ENCODE peak calls at places on chromosomes 16 and 17, in nine cellular contexts. Z is MM.1S, D is trophoblast cell, N is heart left ventricle, A is stomach, T is endothelial cell of umbilical vein, P is psoas muscle, U is left ventricle myocardium inferior, J is neural progenitor cell. X is an unnamed sample.

GRCh38 chr16:80989801-80990200 is 16.9 kb downstream of the CMC2 start:
- DNase-seq in A (no peak), U (no peak), T (no peak), P (no peak), J (no peak), N (no peak), D (no peak), Z (no peak), X (no peak)

GRCh38 chr17:69651921-69652320 is 237.4 kb downstream of the MAP2K6 start:
- DNase-seq in Z (no peak), T (no peak), N (no peak), D (no peak), U (no peak), A (no peak), J (no peak), P (no peak), X (no peak)

GRCh38 chr17:61821655-61822054 is 41.7 kb downstream of the BRIP1 start:
- DNase-seq in N (no peak), J (no peak), P (no peak), T (no peak), D (peak; percentile 80), U (no peak), A (no peak), Z (no peak), X (no peak)

GRCh38 chr16:58494981-58495860 is 4.7 kb upstream of the NDRG4 start:
- DNase-seq in P (no peak), N (no peak), Z (peak; percentile 98), T (peak; percentile 88), A (peak; percentile 57), D (peak; percentile 81), U (peak; percentile 69), J (peak; percentile 97), X (no peak)

GRCh38 chr17:82316651-82317393 is 586 bp downstream of the CD7 start:
- DNase-seq in U (no peak), D (no peak), N (peak; percentile 56), T (no peak), A (no peak), Z (no peak), J (no peak), P (no peak), X (no peak)

GRCh38 chr17:75250009-75250471 is 11.4 kb downstream of the GGA3 start:
- DNase-seq in J (no peak), T (peak; percentile 85), A (peak; percentile 40), N (no peak), Z (peak; percentile 82), D (peak; percentile 73), U (no peak), P (peak; percentile 51), X (no peak)

GRCh38 chr16:82630219-82630618 is 3.5 kb downstream of the CDH13 start:
- DNase-seq in Z (no peak), A (no peak), T (no peak), D (no peak), U (no peak), J (no peak), N (no peak), P (no peak), X (no peak)

GRCh38 chr17:70345061-70345460 is 175.7 kb downstream of the KCNJ2 start:
- DNase-seq in U (no peak), J (no peak), Z (peak; percentile 51), A (no peak), N (no peak), T (no peak), D (no peak), P (no peak), X (no peak)

GRCh38 chr16:68298907-68299515 is 11.7 kb downstream of the SLC7A6OS start:
- DNase-seq in Z (no peak), U (peak; percentile 68), A (peak; percentile 38), T (no peak), N (no peak), J (peak; percentile 63), P (peak; percentile 83), D (no peak), X (no peak)

GRCh38 chr17:56679148-56679766 is 85.8 kb downstream of the NOG start:
- DNase-seq in N (no peak), T (peak; percentile 54), D (peak; percentile 68), U (no peak), P (peak; percentile 32), J (peak; percentile 69), Z (peak; percentile 20), A (no peak), X (no peak)

GRCh38 chr16:89295071-89295900 is 77.8 kb downstream of the ZNF778 start:
- DNase-seq in T (no peak), J (no peak), P (peak; percentile 48), D (no peak), A (no peak), N (peak; percentile 47), U (no peak), Z (no peak), X (peak; percentile 60)

GRCh38 chr17:50519141-50519834 is 11.0 kb downstream of the MYCBPAP start:
- DNase-seq in Z (no peak), D (peak; percentile 95), T (no peak), N (no peak), A (no peak), U (no peak), J (no peak), P (no peak), X (no peak)
- H3K27ac ChIP-seq in Z (no peak overlapping the region), D (no peak overlapping the region), T (no peak overlapping the region), N (no peak overlapping the region), A (peak overlapping the region; percentile 33), U (no peak overlapping the region), J (no peak overlapping the region), P (no peak overlapping the region), X (no peak overlapping the region)

GRCh38 chr17:78327880-78328279 is 32.0 kb downstream of the SOCS3 start:
- DNase-seq in T (no peak), D (no peak), Z (no peak), U (no peak), A (no peak), J (no peak), N (peak; percentile 24), P (no peak), X (no peak)
- H3K27ac ChIP-seq in T (no peak overlapping the region), D (no peak overlapping the region), Z (no peak overlapping the region), U (no peak overlapping the region), A (no peak overlapping the region), J (no peak overlapping the region), N (no peak overlapping the region), P (no peak overlapping the region), X (no peak overlapping the region)

GRCh38 chr17:43079578-43080302 is 45.4 kb downstream of the BRCA1 start:
- DNase-seq in N (no peak), A (no peak), D (no peak), T (no peak), P (no peak), Z (no peak), U (no peak), J (no peak), X (no peak)
- H3K27ac ChIP-seq in N (no peak overlapping the region), A (no peak overlapping the region), D (no peak overlapping the region), T (no peak overlapping the region), P (no peak overlapping the region), Z (no peak overlapping the region), U (no peak overlapping the region), J (peak overlapping the region; percentile 41), X (no peak overlapping the region)

GRCh38 chr17:67525239-67526135 is 148.4 kb downstream of the PITPNC1 start:
- DNase-seq in D (no peak), J (no peak), Z (no peak), T (no peak), P (no peak), A (peak; percentile 35), U (no peak), N (no peak), X (no peak)

GRCh38 chr17:67531291-67531690 is 154.2 kb downstream of the PITPNC1 start:
- DNase-seq in T (no peak), U (peak; percentile 22), P (no peak), A (no peak), J (no peak), N (no peak), D (no peak), Z (peak; percentile 88), X (no peak)

GRCh38 chr17:67532326-67532871 is 155.3 kb downstream of the PITPNC1 start:
- DNase-seq in P (no peak), J (no peak), U (peak; percentile 24), T (no peak), D (no peak), Z (no peak), A (no peak), N (no peak), X (no peak)

GRCh38 chr17:67526700-67527099 is 149.6 kb downstream of the PITPNC1 start:
- DNase-seq in D (no peak), N (no peak), U (no peak), J (no peak), P (no peak), A (no peak), T (no peak), Z (no peak), X (no peak)

DNA sequence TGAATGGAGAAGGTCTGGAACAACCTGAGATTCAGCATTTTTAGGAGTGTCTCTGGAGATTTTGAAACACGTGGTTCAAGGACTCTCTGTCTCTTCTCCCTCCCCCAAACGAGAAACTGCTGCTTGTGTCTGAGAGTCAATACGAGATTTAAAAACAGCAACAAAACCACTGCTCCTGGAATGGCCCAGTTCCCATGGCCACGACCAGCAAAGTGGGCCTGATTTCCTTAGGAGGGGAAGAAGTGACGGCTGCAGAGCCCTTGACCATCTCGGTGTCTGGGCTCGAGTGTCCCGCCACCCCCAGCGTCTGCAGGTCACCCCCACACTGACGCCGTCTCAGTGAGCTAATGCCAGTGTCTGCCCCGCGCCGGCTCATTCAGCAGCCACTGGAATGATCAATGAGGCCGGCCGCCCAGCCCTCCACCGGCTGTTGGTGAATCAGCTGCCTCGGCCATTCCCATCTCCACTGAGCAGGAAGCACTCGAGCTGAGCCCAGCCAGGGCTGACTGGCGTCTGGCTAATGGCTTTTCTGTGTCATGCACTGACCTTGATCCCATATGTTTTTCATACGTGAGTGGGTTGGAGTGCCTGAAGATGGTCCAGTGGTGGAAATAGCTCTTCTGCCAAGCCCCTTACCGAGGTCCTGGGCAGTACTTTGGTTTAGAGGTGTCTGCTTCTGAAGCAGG is 151.8 kb downstream of the PITPNC1 start:
- DNase-seq in N (peak; percentile 87), Z (no peak), P (peak; percentile 83), D (peak; percentile 77), J (peak; percentile 84), A (peak; percentile 80), T (peak; percentile 94), U (peak; percentile 72), X (peak; percentile 88)
- H3K27ac ChIP-seq in N (peak overlapping the region; percentile 34), Z (no peak overlapping the region), P (peak overlapping the region; percentile 50), D (peak overlapping the region; percentile 59), J (no peak overlapping the region), A (peak overlapping the region; percentile 79), T (peak overlapping the region; percentile 88), U (peak overlapping the region; percentile 79), X (peak overlapping the region; percentile 51)

X was measured in left lung.